ENCODE peak calls at places on chromosomes 13 and 19, in five cellular contexts. One of them, this sample, is unnamed.

GRCh38 chr19:491146-491741 is 5.0 kb upstream of the MADCAM1 start:
- DNase-seq in breast epithelium: no peak
- DNase-seq in ascending aorta: no peak
- DNase-seq in right lobe of liver: no peak
- DNase-seq in lower lobe of right lung: no peak
- DNase-seq in this sample: no peak

GRCh38 chr13:32902898-32903297 is 113.3 kb upstream of the KL start:
- DNase-seq in breast epithelium: peak; percentile 24
- DNase-seq in ascending aorta: peak; percentile 86
- DNase-seq in right lobe of liver: no peak
- DNase-seq in lower lobe of right lung: peak; percentile 51
- DNase-seq in this sample: no peak

GRCh38 chr19:33801411-33801810 is 4.7 kb downstream of the KCTD15 start:
- DNase-seq in breast epithelium: no peak
- DNase-seq in ascending aorta: no peak
- DNase-seq in right lobe of liver: no peak
- DNase-seq in lower lobe of right lung: no peak
- DNase-seq in this sample: no peak

GRCh38 chr13:57557979-57558529 is 73.5 kb upstream of the PCDH17 start:
- DNase-seq in breast epithelium: no peak
- DNase-seq in ascending aorta: no peak
- DNase-seq in right lobe of liver: no peak
- DNase-seq in lower lobe of right lung: no peak
- DNase-seq in this sample: no peak

GRCh38 chr19:35779033-35779432 is 3.7 kb downstream of the ARHGAP33 start:
- DNase-seq in breast epithelium: no peak
- DNase-seq in ascending aorta: no peak
- DNase-seq in right lobe of liver: no peak
- DNase-seq in lower lobe of right lung: no peak
- DNase-seq in this sample: no peak

GRCh38 chr13:51826606-51827005 is 18.4 kb downstream of the TMEM272 start:
- DNase-seq in breast epithelium: peak; percentile 71
- DNase-seq in ascending aorta: no peak
- DNase-seq in right lobe of liver: no peak
- DNase-seq in lower lobe of right lung: no peak
- DNase-seq in this sample: no peak

GRCh38 chr19:5171711-5172110 is 168.9 kb downstream of the PTPRS start:
- DNase-seq in breast epithelium: no peak
- DNase-seq in ascending aorta: no peak
- DNase-seq in right lobe of liver: no peak
- DNase-seq in lower lobe of right lung: no peak
- DNase-seq in this sample: no peak

GRCh38 chr13:20721454-20722357 is 18.2 kb downstream of the IL17D start:
- DNase-seq in breast epithelium: no peak
- DNase-seq in ascending aorta: no peak
- DNase-seq in right lobe of liver: peak; percentile 49
- DNase-seq in lower lobe of right lung: no peak
- DNase-seq in this sample: no peak

GRCh38 chr19:58558066-58558622 is at the start of gene UBE2M:
- DNase-seq in breast epithelium: no peak
- DNase-seq in ascending aorta: peak; percentile 85
- DNase-seq in right lobe of liver: peak; percentile 72
- DNase-seq in lower lobe of right lung: peak; percentile 83
- DNase-seq in this sample: no peak

GRCh38 chr19:54369082-54369691 is 4.5 kb upstream of the LAIR1 start:
- DNase-seq in breast epithelium: no peak
- DNase-seq in ascending aorta: no peak
- DNase-seq in right lobe of liver: no peak
- DNase-seq in lower lobe of right lung: no peak
- DNase-seq in this sample: no peak

GRCh38 chr19:41263850-41264580 is at the start of gene HNRNPUL1:
- DNase-seq in breast epithelium: peak; percentile 100
- DNase-seq in ascending aorta: peak; percentile 99
- DNase-seq in right lobe of liver: peak; percentile 98
- DNase-seq in lower lobe of right lung: peak; percentile 97
- DNase-seq in this sample: peak; percentile 99

GRCh38 chr13:24232474-24232873 is 72.0 kb downstream of the SPATA13 start:
- DNase-seq in breast epithelium: no peak
- DNase-seq in ascending aorta: no peak
- DNase-seq in right lobe of liver: no peak
- DNase-seq in lower lobe of right lung: no peak
- DNase-seq in this sample: no peak

GRCh38 chr19:46717034-46717715 is at the start of gene PRKD2:
- DNase-seq in breast epithelium: peak; percentile 86
- DNase-seq in ascending aorta: peak; percentile 94
- DNase-seq in right lobe of liver: peak; percentile 96
- DNase-seq in lower lobe of right lung: peak; percentile 92
- DNase-seq in this sample: peak; percentile 69

GRCh38 chr13:95564948-95565347 is 12.4 kb downstream of the CLDN10 start:
- DNase-seq in breast epithelium: no peak
- DNase-seq in ascending aorta: no peak
- DNase-seq in right lobe of liver: no peak
- DNase-seq in lower lobe of right lung: no peak
- DNase-seq in this sample: peak; percentile 23

GRCh38 chr13:59476376-59476775 is 687.4 kb downstream of the DIAPH3 start:
- DNase-seq in breast epithelium: no peak
- DNase-seq in ascending aorta: no peak
- DNase-seq in right lobe of liver: no peak
- DNase-seq in lower lobe of right lung: no peak
- DNase-seq in this sample: no peak

GRCh38 chr19:49338691-49339363 is 3.6 kb downstream of the CD37 start:
- DNase-seq in breast epithelium: peak; percentile 94
- DNase-seq in ascending aorta: peak; percentile 80
- DNase-seq in right lobe of liver: peak; percentile 90
- DNase-seq in lower lobe of right lung: peak; percentile 93
- DNase-seq in this sample: no peak

GRCh38 chr13:84439108-84439507 is 556.8 kb upstream of the SLITRK1 start:
- DNase-seq in breast epithelium: no peak
- DNase-seq in ascending aorta: no peak
- DNase-seq in right lobe of liver: no peak
- DNase-seq in lower lobe of right lung: no peak
- DNase-seq in this sample: no peak

GRCh38 chr13:73273737-73274136 is 214.9 kb downstream of the KLF5 start:
- DNase-seq in breast epithelium: no peak
- DNase-seq in ascending aorta: no peak
- DNase-seq in right lobe of liver: no peak
- DNase-seq in lower lobe of right lung: no peak
- DNase-seq in this sample: peak; percentile 40

GRCh38 chr13:42039457-42039945 is 8.9 kb upstream of the DGKH start:
- DNase-seq in breast epithelium: peak; percentile 22
- DNase-seq in ascending aorta: peak; percentile 65
- DNase-seq in right lobe of liver: no peak
- DNase-seq in lower lobe of right lung: no peak
- DNase-seq in this sample: no peak

GRCh38 chr19:33862991-33863390 is 66.3 kb downstream of the KCTD15 start:
- DNase-seq in breast epithelium: peak; percentile 10
- DNase-seq in ascending aorta: no peak
- DNase-seq in right lobe of liver: no peak
- DNase-seq in lower lobe of right lung: no peak
- DNase-seq in this sample: no peak

GRCh38 chr19:5586300-5587070 is 18.7 kb upstream of the TINCR start:
- DNase-seq in breast epithelium: no peak
- DNase-seq in ascending aorta: no peak
- DNase-seq in right lobe of liver: no peak
- DNase-seq in lower lobe of right lung: no peak
- DNase-seq in this sample: no peak

GRCh38 chr19:4909172-4909896 is at the start of gene UHRF1:
- DNase-seq in breast epithelium: no peak
- DNase-seq in ascending aorta: no peak
- DNase-seq in right lobe of liver: no peak
- DNase-seq in lower lobe of right lung: no peak
- DNase-seq in this sample: peak; percentile 86

GRCh38 chr13:72218966-72219365 is 352.0 kb upstream of the DACH1 start:
- DNase-seq in breast epithelium: no peak
- DNase-seq in ascending aorta: no peak
- DNase-seq in right lobe of liver: no peak
- DNase-seq in lower lobe of right lung: no peak
- DNase-seq in this sample: no peak

GRCh38 chr19:52635786-52636570 is 2.2 kb downstream of the ZNF83 start:
- DNase-seq in breast epithelium: no peak
- DNase-seq in ascending aorta: no peak
- DNase-seq in right lobe of liver: no peak
- DNase-seq in lower lobe of right lung: no peak
- DNase-seq in this sample: no peak

GRCh38 chr19:39144487-39145071 is 19.0 kb downstream of the PAK4 start:
- DNase-seq in breast epithelium: no peak
- DNase-seq in ascending aorta: no peak
- DNase-seq in right lobe of liver: no peak
- DNase-seq in lower lobe of right lung: no peak
- DNase-seq in this sample: no peak

GRCh38 chr19:3058009-3058820 is 4.1 kb downstream of the TLE5 start:
- DNase-seq in breast epithelium: no peak
- DNase-seq in ascending aorta: no peak
- DNase-seq in right lobe of liver: no peak
- DNase-seq in lower lobe of right lung: no peak
- DNase-seq in this sample: no peak
- H3K4me1 ChIP-seq in breast epithelium: peaks cover 47% of the 10 kb centered on the region
- H3K4me1 ChIP-seq in ascending aorta: peaks cover 18% of the 10 kb centered on the region
- H3K4me1 ChIP-seq in right lobe of liver: peaks cover 16% of the 10 kb centered on the region
- H3K4me1 ChIP-seq in lower lobe of right lung: peaks cover 68% of the 10 kb centered on the region
- H3K4me1 ChIP-seq in this sample: peaks cover 73% of the 10 kb centered on the region

GRCh38 chr19:55643003-55643732 is at the start of gene ZNF581:
- DNase-seq in breast epithelium: no peak
- DNase-seq in ascending aorta: peak; percentile 87
- DNase-seq in right lobe of liver: peak; percentile 67
- DNase-seq in lower lobe of right lung: peak; percentile 85
- DNase-seq in this sample: peak; percentile 74

GRCh38 chr19:55645512-55645881 is 2.0 kb downstream of the ZNF581 start:
- DNase-seq in breast epithelium: no peak
- DNase-seq in ascending aorta: no peak
- DNase-seq in right lobe of liver: no peak
- DNase-seq in lower lobe of right lung: no peak
- DNase-seq in this sample: no peak

GRCh38 chr19:55643733-55644116 is 276 bp downstream of the ZNF581 start:
- DNase-seq in breast epithelium: no peak
- DNase-seq in ascending aorta: no peak
- DNase-seq in right lobe of liver: no peak
- DNase-seq in lower lobe of right lung: peak; percentile 52
- DNase-seq in this sample: no peak

GRCh38 chr19:55644842-55645511 is 1.5 kb downstream of the ZNF581 start:
- DNase-seq in breast epithelium: no peak
- DNase-seq in ascending aorta: no peak
- DNase-seq in right lobe of liver: peak; percentile 22
- DNase-seq in lower lobe of right lung: no peak
- DNase-seq in this sample: no peak

DNA sequence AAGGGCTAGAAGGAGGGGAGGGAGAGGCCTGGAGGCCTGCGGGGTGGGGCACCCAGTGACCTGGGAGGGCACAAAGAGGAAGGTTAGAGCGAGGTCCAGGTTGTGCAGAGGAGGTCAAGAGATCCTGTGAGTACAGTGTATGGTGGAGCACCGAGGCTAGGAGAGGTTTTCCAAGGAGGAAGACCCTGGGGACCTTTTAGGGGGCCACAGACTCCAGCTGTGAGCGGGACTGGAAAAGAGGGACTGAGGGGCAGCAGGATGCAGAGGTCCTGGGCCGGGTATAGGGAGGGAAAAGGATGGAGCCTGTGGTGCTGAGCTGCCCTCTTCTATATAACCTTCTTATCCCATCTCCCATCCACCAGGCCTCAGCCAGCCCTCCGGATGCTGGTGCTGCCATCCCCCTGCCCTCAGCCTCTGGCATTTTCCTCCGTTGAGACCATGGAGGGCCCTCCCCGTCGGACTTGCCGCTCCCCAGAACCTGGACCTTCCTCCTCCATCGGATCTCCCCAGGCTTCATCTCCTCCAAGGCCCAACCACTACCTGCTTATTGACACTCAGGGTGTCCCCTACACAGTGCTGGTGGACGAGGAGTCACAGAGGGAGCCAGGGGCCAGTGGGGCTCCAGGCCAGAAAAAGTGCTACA is 863 bp downstream of the ZNF581 start:
- DNase-seq in breast epithelium: no peak
- DNase-seq in ascending aorta: no peak
- DNase-seq in right lobe of liver: peak; percentile 24
- DNase-seq in lower lobe of right lung: no peak
- DNase-seq in this sample: no peak
- H3K4me1 ChIP-seq in breast epithelium: peaks cover 13% of the 10 kb centered on the region
- H3K4me1 ChIP-seq in ascending aorta: peaks cover 22% of the 10 kb centered on the region
- H3K4me1 ChIP-seq in right lobe of liver: peaks cover 44% of the 10 kb centered on the region
- H3K4me1 ChIP-seq in lower lobe of right lung: peaks cover 61% of the 10 kb centered on the region
- H3K4me1 ChIP-seq in this sample: peaks cover 51% of the 10 kb centered on the region

GRCh38 chr13:50518791-50519201 is 324.7 kb downstream of the DLEU7 start:
- DNase-seq in breast epithelium: no peak
- DNase-seq in ascending aorta: no peak
- DNase-seq in right lobe of liver: peak; percentile 41
- DNase-seq in lower lobe of right lung: no peak
- DNase-seq in this sample: no peak
- H3K4me1 ChIP-seq in breast epithelium: peaks cover 6% of the 10 kb centered on the region
- H3K4me1 ChIP-seq in ascending aorta: peaks cover 4% of the 10 kb centered on the region
- H3K4me1 ChIP-seq in right lobe of liver: peaks cover 66% of the 10 kb centered on the region
- H3K4me1 ChIP-seq in lower lobe of right lung: peaks cover 76% of the 10 kb centered on the region
- H3K4me1 ChIP-seq in this sample: peaks cover 11% of the 10 kb centered on the region

GRCh38 chr19:7869910-7870511 is 4.2 kb downstream of the PRR36 start:
- DNase-seq in breast epithelium: peak; percentile 78
- DNase-seq in ascending aorta: no peak
- DNase-seq in right lobe of liver: no peak
- DNase-seq in lower lobe of right lung: peak; percentile 70
- DNase-seq in this sample: no peak

GRCh38 chr19:7871530-7872305 is 2.5 kb downstream of the PRR36 start:
- DNase-seq in breast epithelium: peak; percentile 97
- DNase-seq in ascending aorta: peak; percentile 80
- DNase-seq in right lobe of liver: peak; percentile 84
- DNase-seq in lower lobe of right lung: peak; percentile 96
- DNase-seq in this sample: peak; percentile 91

GRCh38 chr19:7871280-7871529 is 3.0 kb downstream of the PRR36 start:
- DNase-seq in breast epithelium: no peak
- DNase-seq in ascending aorta: no peak
- DNase-seq in right lobe of liver: no peak
- DNase-seq in lower lobe of right lung: no peak
- DNase-seq in this sample: no peak

GRCh38 chr19:7869453-7869909 is 4.7 kb downstream of the PRR36 start:
- DNase-seq in breast epithelium: peak; percentile 71
- DNase-seq in ascending aorta: no peak
- DNase-seq in right lobe of liver: peak; percentile 81
- DNase-seq in lower lobe of right lung: peak; percentile 74
- DNase-seq in this sample: peak; percentile 76

DNA sequence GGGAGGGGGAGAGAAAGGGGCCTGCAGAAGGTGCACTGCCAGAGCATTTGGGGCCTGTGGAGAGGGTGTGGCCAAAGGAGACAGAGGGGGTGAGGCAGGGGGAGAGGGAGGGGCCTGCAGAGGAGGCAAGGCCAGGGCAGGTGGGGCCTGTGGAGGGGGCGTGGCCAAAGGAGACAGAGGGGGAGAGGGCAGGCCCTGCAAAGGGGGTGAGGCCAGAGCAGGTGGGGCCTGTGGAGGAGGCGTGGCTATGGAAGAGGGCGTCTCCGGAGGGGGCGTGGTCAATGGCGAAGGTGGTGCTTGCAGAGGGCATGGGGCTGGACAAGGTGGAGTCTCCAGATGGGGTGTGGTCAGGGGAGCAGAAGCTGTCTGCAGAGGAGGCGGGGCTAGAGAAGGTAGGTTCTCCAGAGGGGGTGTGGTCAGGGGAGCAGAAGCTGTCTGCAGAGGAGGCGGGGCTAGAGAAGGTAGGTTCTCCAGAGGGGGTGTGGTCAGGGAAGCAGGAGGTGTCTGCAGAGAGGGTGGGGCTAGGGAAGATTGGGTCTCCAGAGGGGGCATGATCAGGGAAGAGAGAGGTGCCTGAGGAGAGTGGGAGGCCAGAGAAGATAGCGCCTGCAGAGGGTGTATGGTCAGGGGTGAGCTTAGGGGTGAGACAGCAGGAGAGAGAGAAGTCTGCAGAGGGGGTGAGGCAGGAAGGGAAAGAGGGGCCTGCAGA is 3.5 kb downstream of the PRR36 start:
- DNase-seq in breast epithelium: peak; percentile 84
- DNase-seq in ascending aorta: no peak
- DNase-seq in right lobe of liver: no peak
- DNase-seq in lower lobe of right lung: no peak
- DNase-seq in this sample: peak; percentile 75
- H3K4me1 ChIP-seq in breast epithelium: no peaks in the 10 kb centered on the region
- H3K4me1 ChIP-seq in ascending aorta: peaks cover 19% of the 10 kb centered on the region
- H3K4me1 ChIP-seq in right lobe of liver: peaks cover 6% of the 10 kb centered on the region
- H3K4me1 ChIP-seq in lower lobe of right lung: peaks cover 45% of the 10 kb centered on the region
- H3K4me1 ChIP-seq in this sample: peaks cover 28% of the 10 kb centered on the region